ENCODE peak calls at places on chromosomes 1 and 21, in seven cellular contexts. Q is bronchial epithelial cell; X is anterior cingulate cortex; I is activated CD4-positive, alpha-beta T cell treated with anti-CD3 and anti-CD28 coated beads, Interleukin-2, amount 50 U/mL, for 4 hours; E is mesothelial cell of epicardium; L is ovary; J is naive thymus-derived CD8-positive, alpha-beta T cell. S is an unnamed sample.

GRCh38 chr1:99171126-99171813 is 93.0 kb upstream of the PLPPR4 start:
- DNase-seq in Q (no peak), X (no peak), I (no peak), E (no peak), L (no peak), J (no peak), S (no peak)

GRCh38 chr1:175273656-175274055 is 81.1 kb upstream of the KIAA0040 start:
- DNase-seq in Q (no peak), X (no peak), I (no peak), E (no peak), L (no peak), J (no peak), S (no peak)

GRCh38 chr1:197948926-197949899 is 32.0 kb downstream of the LHX9 start:
- DNase-seq in Q (no peak), X (no peak), I (peak), E (no peak), L (no peak), J (peak), S (no peak)

GRCh38 chr21:17802568-17802967 is 16.6 kb downstream of the C21orf91 start:
- DNase-seq in Q (peak), X (no peak), I (no peak), E (no peak), L (no peak), J (no peak), S (no peak)

GRCh38 chr1:232291258-232291657 is 338.7 kb downstream of the SIPA1L2 start:
- DNase-seq in Q (no peak), X (no peak), I (no peak), E (no peak), L (no peak), J (no peak), S (peak)

GRCh38 chr1:17792421-17792820 is 37.3 kb downstream of the ACTL8 start:
- DNase-seq in Q (no peak), X (no peak), I (no peak), E (no peak), L (no peak), J (no peak), S (no peak)

GRCh38 chr1:62038594-62039284 is 155.9 kb upstream of the L1TD1 start:
- DNase-seq in Q (no peak), X (no peak), I (no peak), E (no peak), L (no peak), J (no peak), S (no peak)

GRCh38 chr1:41662656-41663437 is 178.4 kb upstream of the EDN2 start:
- DNase-seq in Q (peak), X (no peak), I (peak), E (peak), L (peak), J (no peak), S (peak)

GRCh38 chr1:227729881-227730629 is 5.0 kb downstream of the JMJD4 start:
- DNase-seq in Q (peak), X (no peak), I (peak), E (no peak), L (peak), J (peak), S (no peak)

GRCh38 chr1:31671556-31672201 is 27.0 kb upstream of the PEF1 start:
- DNase-seq in Q (no peak), X (no peak), I (no peak), E (no peak), L (peak), J (no peak), S (no peak)